ENCODE peak calls at places on chromosomes 13 and 19, in seven cellular contexts. One of them, this sample, is unnamed. For H3K4me1, the result is how much of the 10 kb centered on the place peaks cover.

GRCh38 chr13:41199526-41199925 is 5.2 kb upstream of the KBTBD7 start:
- DNase-seq in right lobe of liver: no peak
- DNase-seq in pancreas: no peak
- DNase-seq in cardiac muscle cell: no peak
- DNase-seq in adrenal gland: no peak
- DNase-seq in uterus: no peak
- DNase-seq in IMR-90: no peak
- DNase-seq in this sample: no peak

GRCh38 chr19:3366104-3366760 is at the start of gene NFIC:
- DNase-seq in right lobe of liver: peak
- DNase-seq in pancreas: peak
- DNase-seq in cardiac muscle cell: peak
- DNase-seq in adrenal gland: peak
- DNase-seq in uterus: peak
- DNase-seq in IMR-90: peak
- DNase-seq in this sample: peak

GRCh38 chr19:11261431-11261901 is 858 bp downstream of the DOCK6 start:
- DNase-seq in right lobe of liver: no peak
- DNase-seq in pancreas: peak
- DNase-seq in cardiac muscle cell: no peak
- DNase-seq in adrenal gland: no peak
- DNase-seq in uterus: no peak
- DNase-seq in IMR-90: no peak
- DNase-seq in this sample: peak

GRCh38 chr13:46552302-46552680 is 679 bp upstream of the LRCH1 start:
- DNase-seq in right lobe of liver: no peak
- DNase-seq in pancreas: no peak
- DNase-seq in cardiac muscle cell: no peak
- DNase-seq in adrenal gland: no peak
- DNase-seq in uterus: peak
- DNase-seq in IMR-90: no peak
- DNase-seq in this sample: peak

GRCh38 chr19:42794751-42795150 is 29.3 kb upstream of the PSG8 start:
- DNase-seq in right lobe of liver: no peak
- DNase-seq in pancreas: no peak
- DNase-seq in cardiac muscle cell: no peak
- DNase-seq in adrenal gland: no peak
- DNase-seq in uterus: no peak
- DNase-seq in IMR-90: peak
- DNase-seq in this sample: no peak

GRCh38 chr13:39767791-39768564 is 112.5 kb downstream of the COG6 start:
- DNase-seq in right lobe of liver: no peak
- DNase-seq in pancreas: no peak
- DNase-seq in cardiac muscle cell: no peak
- DNase-seq in adrenal gland: no peak
- DNase-seq in uterus: no peak
- DNase-seq in IMR-90: no peak
- DNase-seq in this sample: peak

GRCh38 chr13:49165798-49166752 is 54.1 kb upstream of the MLNR start:
- DNase-seq in right lobe of liver: no peak
- DNase-seq in pancreas: peak
- DNase-seq in cardiac muscle cell: peak
- DNase-seq in adrenal gland: no peak
- DNase-seq in uterus: no peak
- DNase-seq in IMR-90: peak
- DNase-seq in this sample: no peak

GRCh38 chr13:26709461-26709860 is 51.1 kb downstream of the GPR12 start:
- DNase-seq in right lobe of liver: no peak
- DNase-seq in pancreas: no peak
- DNase-seq in cardiac muscle cell: no peak
- DNase-seq in adrenal gland: no peak
- DNase-seq in uterus: no peak
- DNase-seq in IMR-90: no peak
- DNase-seq in this sample: no peak

GRCh38 chr19:50952890-50953289 is at the start of gene KLK5:
- DNase-seq in right lobe of liver: no peak
- DNase-seq in pancreas: no peak
- DNase-seq in cardiac muscle cell: no peak
- DNase-seq in adrenal gland: no peak
- DNase-seq in uterus: no peak
- DNase-seq in IMR-90: no peak
- DNase-seq in this sample: no peak

GRCh38 chr19:43768273-43769050 is 12.3 kb downstream of the KCNN4 start:
- DNase-seq in right lobe of liver: no peak
- DNase-seq in pancreas: no peak
- DNase-seq in cardiac muscle cell: peak
- DNase-seq in adrenal gland: no peak
- DNase-seq in uterus: no peak
- DNase-seq in IMR-90: no peak
- DNase-seq in this sample: peak

GRCh38 chr13:46340631-46341111 is 46.4 kb downstream of the RUBCNL start:
- DNase-seq in right lobe of liver: no peak
- DNase-seq in pancreas: no peak
- DNase-seq in cardiac muscle cell: no peak
- DNase-seq in adrenal gland: no peak
- DNase-seq in uterus: no peak
- DNase-seq in IMR-90: no peak
- DNase-seq in this sample: no peak

GRCh38 chr19:13396256-13397080 is 109.8 kb downstream of the CACNA1A start:
- DNase-seq in right lobe of liver: peak
- DNase-seq in pancreas: peak
- DNase-seq in cardiac muscle cell: peak
- DNase-seq in adrenal gland: peak
- DNase-seq in uterus: no peak
- DNase-seq in IMR-90: peak
- DNase-seq in this sample: peak

GRCh38 chr13:100115693-100116254 is 26.9 kb downstream of the PCCA start:
- DNase-seq in right lobe of liver: no peak
- DNase-seq in pancreas: no peak
- DNase-seq in cardiac muscle cell: no peak
- DNase-seq in adrenal gland: no peak
- DNase-seq in uterus: no peak
- DNase-seq in IMR-90: no peak
- DNase-seq in this sample: no peak

GRCh38 chr19:40282209-40282580 is 3.0 kb downstream of the AKT2 start:
- DNase-seq in right lobe of liver: no peak
- DNase-seq in pancreas: no peak
- DNase-seq in cardiac muscle cell: no peak
- DNase-seq in adrenal gland: no peak
- DNase-seq in uterus: no peak
- DNase-seq in IMR-90: no peak
- DNase-seq in this sample: no peak

GRCh38 chr13:110396476-110396875 is 89.4 kb downstream of the COL4A2 start:
- DNase-seq in right lobe of liver: no peak
- DNase-seq in pancreas: no peak
- DNase-seq in cardiac muscle cell: no peak
- DNase-seq in adrenal gland: no peak
- DNase-seq in uterus: no peak
- DNase-seq in IMR-90: no peak
- DNase-seq in this sample: no peak

DNA sequence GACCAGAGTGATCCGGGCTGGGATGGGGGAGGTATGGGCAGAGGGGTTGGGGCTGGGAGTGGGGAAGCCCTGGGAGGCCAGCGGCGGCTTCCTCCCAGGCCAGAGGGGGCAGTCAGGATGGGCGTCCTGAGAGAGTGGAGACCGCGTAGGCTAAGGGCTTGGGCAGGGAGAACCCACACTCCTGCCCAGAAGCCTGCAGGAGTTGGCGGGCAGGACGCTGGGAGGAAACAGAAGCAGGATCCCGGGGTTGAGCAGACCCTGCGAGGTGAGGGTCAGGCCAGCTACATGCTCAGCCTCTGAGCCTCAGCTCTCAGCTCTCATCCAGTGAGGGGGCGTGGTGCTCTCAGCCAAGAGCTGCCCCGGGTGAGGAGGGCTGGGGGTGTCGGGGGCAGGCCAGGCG is 7.8 kb upstream of the SCN1B start:
- DNase-seq in right lobe of liver: no peak
- DNase-seq in pancreas: no peak
- DNase-seq in cardiac muscle cell: no peak
- DNase-seq in adrenal gland: no peak
- DNase-seq in uterus: no peak
- DNase-seq in IMR-90: no peak
- DNase-seq in this sample: no peak
- TF ChIP-seq CTCF in right lobe of liver: no peak
- TF ChIP-seq CTCF in pancreas: no peak
- TF ChIP-seq CTCF in cardiac muscle cell: no peak
- TF ChIP-seq CTCF in adrenal gland: no peak
- TF ChIP-seq CTCF in uterus: no peak
- TF ChIP-seq CTCF in IMR-90: no peak
- TF ChIP-seq CTCF in this sample: no peak

GRCh38 chr19:36547001-36547732 is 19.1 kb upstream of the ZNF260 start:
- DNase-seq in right lobe of liver: no peak
- DNase-seq in pancreas: no peak
- DNase-seq in cardiac muscle cell: peak
- DNase-seq in adrenal gland: no peak
- DNase-seq in uterus: no peak
- DNase-seq in IMR-90: peak
- DNase-seq in this sample: no peak
- H3K4me3 ChIP-seq in right lobe of liver: no peak
- H3K4me3 ChIP-seq in pancreas: no peak
- H3K4me3 ChIP-seq in cardiac muscle cell: no peak
- H3K4me3 ChIP-seq in adrenal gland: no peak
- H3K4me3 ChIP-seq in uterus: no peak
- H3K4me3 ChIP-seq in IMR-90: no peak
- H3K4me3 ChIP-seq in this sample: no peak

GRCh38 chr13:20497376-20497775 is 28.3 kb downstream of the CRYL1 start:
- DNase-seq in right lobe of liver: no peak
- DNase-seq in pancreas: no peak
- DNase-seq in cardiac muscle cell: no peak
- DNase-seq in adrenal gland: peak
- DNase-seq in uterus: no peak
- DNase-seq in IMR-90: no peak
- DNase-seq in this sample: no peak

GRCh38 chr13:20501139-20501538 is 24.5 kb downstream of the CRYL1 start:
- DNase-seq in right lobe of liver: no peak
- DNase-seq in pancreas: no peak
- DNase-seq in cardiac muscle cell: no peak
- DNase-seq in adrenal gland: peak
- DNase-seq in uterus: no peak
- DNase-seq in IMR-90: no peak
- DNase-seq in this sample: no peak

GRCh38 chr13:20499986-20500385 is 25.7 kb downstream of the CRYL1 start:
- DNase-seq in right lobe of liver: no peak
- DNase-seq in pancreas: no peak
- DNase-seq in cardiac muscle cell: no peak
- DNase-seq in adrenal gland: no peak
- DNase-seq in uterus: no peak
- DNase-seq in IMR-90: peak
- DNase-seq in this sample: no peak

GRCh38 chr13:20498129-20498528 is 27.5 kb downstream of the CRYL1 start:
- DNase-seq in right lobe of liver: no peak
- DNase-seq in pancreas: no peak
- DNase-seq in cardiac muscle cell: no peak
- DNase-seq in adrenal gland: peak
- DNase-seq in uterus: no peak
- DNase-seq in IMR-90: no peak
- DNase-seq in this sample: no peak

DNA sequence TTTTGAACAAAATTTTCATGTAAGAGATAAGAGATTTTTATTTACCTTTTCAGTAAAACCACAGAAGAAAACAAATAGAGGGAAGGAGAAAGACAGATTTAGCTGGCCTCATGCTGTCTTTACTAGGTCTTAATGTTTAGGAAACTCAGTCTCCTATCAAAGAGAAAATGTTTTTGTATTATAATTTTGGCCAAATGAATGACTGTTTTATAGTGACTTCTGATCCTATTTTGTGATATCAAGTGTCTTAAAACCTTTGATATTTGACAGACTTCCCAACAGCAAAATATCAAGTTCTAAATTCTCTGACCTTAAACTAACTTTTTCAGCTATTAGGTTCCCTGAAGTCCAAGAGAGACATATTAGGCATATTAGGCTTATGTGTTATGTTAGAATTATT is 27.0 kb downstream of the CRYL1 start:
- DNase-seq in right lobe of liver: no peak
- DNase-seq in pancreas: no peak
- DNase-seq in cardiac muscle cell: no peak
- DNase-seq in adrenal gland: no peak
- DNase-seq in uterus: no peak
- DNase-seq in IMR-90: no peak
- DNase-seq in this sample: no peak
- H3K4me1 ChIP-seq in right lobe of liver: under half
- H3K4me1 ChIP-seq in pancreas: under half
- H3K4me1 ChIP-seq in cardiac muscle cell: under half
- H3K4me1 ChIP-seq in adrenal gland: under half
- H3K4me1 ChIP-seq in uterus: under half
- H3K4me1 ChIP-seq in IMR-90: under half
- H3K4me1 ChIP-seq in this sample: under half

DNA sequence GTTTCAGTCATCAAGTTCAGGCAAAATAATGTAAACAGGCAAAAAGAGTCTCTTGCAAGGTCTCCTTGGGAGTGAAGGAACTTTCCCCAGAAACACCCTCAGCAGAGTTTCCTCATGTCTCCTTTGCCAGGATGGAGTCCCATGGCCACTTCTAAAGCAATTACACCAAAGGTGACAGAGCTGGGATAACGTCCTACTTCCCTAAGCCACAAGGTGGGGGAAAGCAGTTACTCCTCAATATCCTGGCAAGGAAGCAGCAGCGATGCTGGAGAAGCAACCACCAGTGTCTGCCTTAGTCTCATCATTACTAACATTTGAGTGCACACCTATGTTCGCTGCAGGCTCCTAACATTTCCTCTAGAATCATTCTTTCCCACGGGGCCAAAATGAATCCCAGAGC is 88.6 kb downstream of the UBL3 start:
- DNase-seq in right lobe of liver: no peak
- DNase-seq in pancreas: no peak
- DNase-seq in cardiac muscle cell: no peak
- DNase-seq in adrenal gland: no peak
- DNase-seq in uterus: no peak
- DNase-seq in IMR-90: no peak
- DNase-seq in this sample: no peak
- TF ChIP-seq CTCF in right lobe of liver: no peak
- TF ChIP-seq CTCF in pancreas: no peak
- TF ChIP-seq CTCF in cardiac muscle cell: no peak
- TF ChIP-seq CTCF in adrenal gland: no peak
- TF ChIP-seq CTCF in uterus: no peak
- TF ChIP-seq CTCF in IMR-90: no peak
- TF ChIP-seq CTCF in this sample: no peak

GRCh38 chr19:5850189-5850588 is 1.1 kb downstream of the FUT3 start:
- DNase-seq in right lobe of liver: no peak
- DNase-seq in pancreas: no peak
- DNase-seq in cardiac muscle cell: no peak
- DNase-seq in adrenal gland: no peak
- DNase-seq in uterus: no peak
- DNase-seq in IMR-90: no peak
- DNase-seq in this sample: peak
- H3K4me3 ChIP-seq in right lobe of liver: no peak
- H3K4me3 ChIP-seq in pancreas: peak
- H3K4me3 ChIP-seq in cardiac muscle cell: no peak
- H3K4me3 ChIP-seq in adrenal gland: no peak
- H3K4me3 ChIP-seq in uterus: no peak
- H3K4me3 ChIP-seq in IMR-90: no peak
- H3K4me3 ChIP-seq in this sample: peak

DNA sequence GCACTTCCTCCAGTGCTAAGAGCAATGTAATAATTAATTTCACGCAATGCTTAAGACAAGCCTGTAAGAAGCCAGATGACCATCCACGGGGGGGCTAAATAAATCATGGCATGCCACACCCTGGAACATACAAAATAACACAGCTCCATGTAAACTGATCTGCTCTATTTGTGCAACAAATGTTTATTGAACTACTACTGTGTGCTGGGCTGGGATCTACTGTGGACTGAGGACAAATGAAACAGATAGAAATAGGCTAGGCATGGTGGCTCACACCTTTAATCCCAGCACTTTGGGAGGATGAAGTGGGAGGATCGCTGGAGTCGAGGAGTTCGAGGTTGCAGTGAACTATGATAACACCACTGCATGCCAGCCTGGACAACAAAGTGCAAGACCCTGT is 21.3 kb downstream of the TGFB1 start:
- DNase-seq in right lobe of liver: no peak
- DNase-seq in pancreas: no peak
- DNase-seq in cardiac muscle cell: no peak
- DNase-seq in adrenal gland: no peak
- DNase-seq in uterus: no peak
- DNase-seq in IMR-90: no peak
- DNase-seq in this sample: no peak
- H3K4me1 ChIP-seq in right lobe of liver: under half
- H3K4me1 ChIP-seq in pancreas: under half
- H3K4me1 ChIP-seq in cardiac muscle cell: under half
- H3K4me1 ChIP-seq in adrenal gland: under half
- H3K4me1 ChIP-seq in uterus: under half
- H3K4me1 ChIP-seq in IMR-90: under half
- H3K4me1 ChIP-seq in this sample: under half

This sample was measured in mucosa of descending colon.